ENCODE peak calls at places on chromosomes 3 and 15, in ten cellular contexts. One of them, this sample, is unnamed.

GRCh38 chr15:67999320-68000100 is 54.6 kb upstream of the PIAS1 start:
- DNase-seq in neural crest cell: no peak
- DNase-seq in fibroblast of pulmonary artery: no peak
- DNase-seq in psoas muscle: no peak
- DNase-seq in stomach: no peak
- DNase-seq in Panc1: no peak
- DNase-seq in HL-60: no peak
- DNase-seq in H9: no peak
- DNase-seq in foreskin fibroblast: no peak
- DNase-seq in fibroblast of villous mesenchyme: no peak
- DNase-seq in this sample: no peak

GRCh38 chr3:177977381-177978158 is 558.7 kb upstream of the KCNMB2 start:
- DNase-seq in neural crest cell: no peak
- DNase-seq in fibroblast of pulmonary artery: peak
- DNase-seq in Panc1: no peak
- DNase-seq in foreskin fibroblast: peak
- DNase-seq in H9: no peak
- DNase-seq in psoas muscle: no peak
- DNase-seq in fibroblast of villous mesenchyme: peak
- DNase-seq in stomach: no peak
- DNase-seq in HL-60: no peak
- DNase-seq in this sample: peak

GRCh38 chr15:27458370-27459084 is 487.5 kb downstream of the GABRG3 start:
- DNase-seq in fibroblast of villous mesenchyme: no peak
- DNase-seq in stomach: no peak
- DNase-seq in neural crest cell: no peak
- DNase-seq in HL-60: no peak
- DNase-seq in H9: no peak
- DNase-seq in Panc1: no peak
- DNase-seq in fibroblast of pulmonary artery: no peak
- DNase-seq in psoas muscle: no peak
- DNase-seq in foreskin fibroblast: no peak
- DNase-seq in this sample: no peak

GRCh38 chr3:153414972-153415371 is 252.9 kb downstream of the RAP2B start:
- DNase-seq in psoas muscle: no peak
- DNase-seq in foreskin fibroblast: no peak
- DNase-seq in fibroblast of pulmonary artery: no peak
- DNase-seq in HL-60: no peak
- DNase-seq in neural crest cell: no peak
- DNase-seq in H9: no peak
- DNase-seq in stomach: no peak
- DNase-seq in fibroblast of villous mesenchyme: no peak
- DNase-seq in Panc1: no peak
- DNase-seq in this sample: peak

GRCh38 chr3:125116311-125117069 is 60.7 kb upstream of the HEG1 start:
- DNase-seq in psoas muscle: no peak
- DNase-seq in fibroblast of pulmonary artery: peak
- DNase-seq in stomach: no peak
- DNase-seq in foreskin fibroblast: peak
- DNase-seq in neural crest cell: no peak
- DNase-seq in fibroblast of villous mesenchyme: peak
- DNase-seq in H9: no peak
- DNase-seq in HL-60: no peak
- DNase-seq in Panc1: no peak
- DNase-seq in this sample: peak

GRCh38 chr3:133152056-133152455 is 113.9 kb downstream of the TMEM108 start:
- DNase-seq in foreskin fibroblast: no peak
- DNase-seq in H9: no peak
- DNase-seq in psoas muscle: no peak
- DNase-seq in fibroblast of villous mesenchyme: no peak
- DNase-seq in neural crest cell: no peak
- DNase-seq in HL-60: no peak
- DNase-seq in Panc1: no peak
- DNase-seq in stomach: no peak
- DNase-seq in fibroblast of pulmonary artery: no peak
- DNase-seq in this sample: no peak

GRCh38 chr3:25653322-25653721 is 11.4 kb downstream of the TOP2B start:
- DNase-seq in H9: no peak
- DNase-seq in Panc1: no peak
- DNase-seq in HL-60: no peak
- DNase-seq in neural crest cell: no peak
- DNase-seq in psoas muscle: no peak
- DNase-seq in fibroblast of pulmonary artery: no peak
- DNase-seq in foreskin fibroblast: no peak
- DNase-seq in stomach: no peak
- DNase-seq in fibroblast of villous mesenchyme: no peak
- DNase-seq in this sample: no peak

GRCh38 chr3:107612581-107613182 is 89.9 kb downstream of the BBX start:
- DNase-seq in fibroblast of pulmonary artery: no peak
- DNase-seq in psoas muscle: no peak
- DNase-seq in HL-60: no peak
- DNase-seq in fibroblast of villous mesenchyme: no peak
- DNase-seq in foreskin fibroblast: no peak
- DNase-seq in Panc1: no peak
- DNase-seq in neural crest cell: no peak
- DNase-seq in H9: no peak
- DNase-seq in stomach: no peak
- DNase-seq in this sample: no peak

GRCh38 chr15:59522988-59523461 is 85.0 kb downstream of the FAM81A start:
- DNase-seq in fibroblast of pulmonary artery: no peak
- DNase-seq in H9: no peak
- DNase-seq in neural crest cell: no peak
- DNase-seq in stomach: no peak
- DNase-seq in Panc1: no peak
- DNase-seq in psoas muscle: no peak
- DNase-seq in foreskin fibroblast: no peak
- DNase-seq in fibroblast of villous mesenchyme: no peak
- DNase-seq in HL-60: no peak
- DNase-seq in this sample: no peak

GRCh38 chr15:53072077-53072476 is 281.9 kb upstream of the ONECUT1 start:
- DNase-seq in Panc1: peak
- DNase-seq in psoas muscle: peak
- DNase-seq in HL-60: peak
- DNase-seq in fibroblast of pulmonary artery: peak
- DNase-seq in fibroblast of villous mesenchyme: no peak
- DNase-seq in H9: peak
- DNase-seq in foreskin fibroblast: peak
- DNase-seq in neural crest cell: peak
- DNase-seq in stomach: peak
- DNase-seq in this sample: peak

GRCh38 chr15:72685301-72685924 is 569 bp downstream of the HIGD2B start:
- DNase-seq in Panc1: no peak
- DNase-seq in neural crest cell: peak
- DNase-seq in HL-60: peak
- DNase-seq in psoas muscle: no peak
- DNase-seq in H9: no peak
- DNase-seq in stomach: no peak
- DNase-seq in fibroblast of pulmonary artery: peak
- DNase-seq in fibroblast of villous mesenchyme: peak
- DNase-seq in foreskin fibroblast: no peak
- DNase-seq in this sample: no peak

GRCh38 chr15:69591905-69592508 is 139.4 kb downstream of the RPLP1 start:
- DNase-seq in fibroblast of villous mesenchyme: no peak
- DNase-seq in HL-60: no peak
- DNase-seq in foreskin fibroblast: no peak
- DNase-seq in neural crest cell: no peak
- DNase-seq in stomach: no peak
- DNase-seq in Panc1: no peak
- DNase-seq in fibroblast of pulmonary artery: no peak
- DNase-seq in psoas muscle: no peak
- DNase-seq in H9: no peak
- DNase-seq in this sample: no peak

GRCh38 chr15:69593488-69593887 is 140.9 kb downstream of the RPLP1 start:
- DNase-seq in HL-60: no peak
- DNase-seq in fibroblast of pulmonary artery: no peak
- DNase-seq in neural crest cell: no peak
- DNase-seq in psoas muscle: no peak
- DNase-seq in stomach: no peak
- DNase-seq in Panc1: no peak
- DNase-seq in H9: no peak
- DNase-seq in foreskin fibroblast: no peak
- DNase-seq in fibroblast of villous mesenchyme: no peak
- DNase-seq in this sample: no peak

GRCh38 chr15:69593981-69594966 is 141.7 kb downstream of the RPLP1 start:
- DNase-seq in foreskin fibroblast: no peak
- DNase-seq in H9: peak
- DNase-seq in fibroblast of villous mesenchyme: no peak
- DNase-seq in Panc1: no peak
- DNase-seq in HL-60: peak
- DNase-seq in neural crest cell: no peak
- DNase-seq in stomach: peak
- DNase-seq in fibroblast of pulmonary artery: peak
- DNase-seq in psoas muscle: peak
- DNase-seq in this sample: peak

GRCh38 chr15:69590932-69591524 is 138.4 kb downstream of the RPLP1 start:
- DNase-seq in Panc1: no peak
- DNase-seq in foreskin fibroblast: no peak
- DNase-seq in fibroblast of pulmonary artery: no peak
- DNase-seq in neural crest cell: no peak
- DNase-seq in fibroblast of villous mesenchyme: no peak
- DNase-seq in stomach: no peak
- DNase-seq in psoas muscle: no peak
- DNase-seq in HL-60: no peak
- DNase-seq in H9: no peak
- DNase-seq in this sample: no peak

GRCh38 chr15:69592954-69593353 is 140.3 kb downstream of the RPLP1 start:
- DNase-seq in HL-60: no peak
- DNase-seq in H9: no peak
- DNase-seq in psoas muscle: no peak
- DNase-seq in stomach: no peak
- DNase-seq in foreskin fibroblast: no peak
- DNase-seq in Panc1: no peak
- DNase-seq in fibroblast of villous mesenchyme: no peak
- DNase-seq in neural crest cell: no peak
- DNase-seq in fibroblast of pulmonary artery: no peak
- DNase-seq in this sample: no peak
- TF ChIP-seq CTCF in HL-60: no peak
- TF ChIP-seq CTCF in H9: no peak
- TF ChIP-seq CTCF in psoas muscle: no peak
- TF ChIP-seq CTCF in stomach: no peak
- TF ChIP-seq CTCF in foreskin fibroblast: no peak
- TF ChIP-seq CTCF in Panc1: no peak
- TF ChIP-seq CTCF in fibroblast of villous mesenchyme: no peak
- TF ChIP-seq CTCF in neural crest cell: no peak
- TF ChIP-seq CTCF in fibroblast of pulmonary artery: no peak
- TF ChIP-seq CTCF in this sample: peak

GRCh38 chr3:109025896-109026295 is 72.2 kb upstream of the GUCA1C start:
- DNase-seq in Panc1: no peak
- DNase-seq in neural crest cell: no peak
- DNase-seq in H9: no peak
- DNase-seq in psoas muscle: no peak
- DNase-seq in fibroblast of villous mesenchyme: no peak
- DNase-seq in foreskin fibroblast: no peak
- DNase-seq in stomach: no peak
- DNase-seq in HL-60: no peak
- DNase-seq in fibroblast of pulmonary artery: no peak
- DNase-seq in this sample: peak

GRCh38 chr3:109018828-109019227 is 65.1 kb upstream of the GUCA1C start:
- DNase-seq in psoas muscle: no peak
- DNase-seq in HL-60: peak
- DNase-seq in Panc1: no peak
- DNase-seq in fibroblast of villous mesenchyme: no peak
- DNase-seq in stomach: no peak
- DNase-seq in foreskin fibroblast: no peak
- DNase-seq in neural crest cell: no peak
- DNase-seq in fibroblast of pulmonary artery: no peak
- DNase-seq in H9: peak
- DNase-seq in this sample: no peak

GRCh38 chr3:109028753-109029152 is 75.1 kb upstream of the GUCA1C start:
- DNase-seq in H9: no peak
- DNase-seq in stomach: no peak
- DNase-seq in foreskin fibroblast: no peak
- DNase-seq in HL-60: no peak
- DNase-seq in psoas muscle: no peak
- DNase-seq in fibroblast of pulmonary artery: no peak
- DNase-seq in neural crest cell: no peak
- DNase-seq in fibroblast of villous mesenchyme: no peak
- DNase-seq in Panc1: no peak
- DNase-seq in this sample: no peak

DNA sequence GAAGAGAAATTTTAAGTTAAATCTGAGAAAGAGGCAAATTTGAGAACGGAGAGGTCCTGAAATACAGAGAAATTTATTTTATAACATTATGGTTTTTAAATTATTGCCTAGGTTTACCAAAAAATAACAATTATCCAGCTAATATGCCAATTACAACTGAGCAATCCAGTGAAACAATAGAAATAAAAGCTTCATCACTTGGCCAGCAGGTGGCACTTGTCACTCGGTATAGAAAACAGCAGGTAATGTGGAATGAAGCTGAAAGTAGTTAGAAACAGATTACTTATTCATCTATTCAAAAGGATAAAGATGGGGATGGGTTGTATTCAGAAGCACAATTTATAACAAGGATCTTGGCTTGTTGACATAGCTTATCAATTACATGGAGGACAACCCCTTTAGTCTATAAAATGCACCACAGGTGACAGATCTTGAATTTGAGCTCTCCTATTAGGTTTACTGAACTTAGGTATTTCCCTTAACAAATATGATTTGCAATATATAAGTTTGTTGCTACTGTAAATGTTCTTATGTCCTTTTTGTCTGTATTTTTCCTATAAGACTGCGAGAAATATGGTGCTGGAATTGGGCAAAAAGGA is 70.1 kb upstream of the GUCA1C start:
- DNase-seq in H9: no peak
- DNase-seq in fibroblast of pulmonary artery: peak
- DNase-seq in foreskin fibroblast: peak
- DNase-seq in fibroblast of villous mesenchyme: peak
- DNase-seq in neural crest cell: peak
- DNase-seq in Panc1: no peak
- DNase-seq in HL-60: peak
- DNase-seq in psoas muscle: no peak
- DNase-seq in stomach: peak
- DNase-seq in this sample: peak
- TF ChIP-seq CTCF in H9: peak
- TF ChIP-seq CTCF in fibroblast of pulmonary artery: peak
- TF ChIP-seq CTCF in foreskin fibroblast: peak
- TF ChIP-seq CTCF in fibroblast of villous mesenchyme: peak
- TF ChIP-seq CTCF in neural crest cell: peak
- TF ChIP-seq CTCF in Panc1: peak
- TF ChIP-seq CTCF in HL-60: peak
- TF ChIP-seq CTCF in psoas muscle: peak
- TF ChIP-seq CTCF in stomach: peak
- TF ChIP-seq CTCF in this sample: peak

GRCh38 chr3:182904164-182904563 is 76.2 kb downstream of the DCUN1D1 start:
- DNase-seq in psoas muscle: no peak
- DNase-seq in HL-60: no peak
- DNase-seq in stomach: no peak
- DNase-seq in neural crest cell: no peak
- DNase-seq in foreskin fibroblast: no peak
- DNase-seq in Panc1: no peak
- DNase-seq in fibroblast of villous mesenchyme: no peak
- DNase-seq in H9: no peak
- DNase-seq in fibroblast of pulmonary artery: no peak
- DNase-seq in this sample: no peak
- TF ChIP-seq CTCF in psoas muscle: no peak
- TF ChIP-seq CTCF in HL-60: no peak
- TF ChIP-seq CTCF in stomach: no peak
- TF ChIP-seq CTCF in neural crest cell: peak
- TF ChIP-seq CTCF in foreskin fibroblast: peak
- TF ChIP-seq CTCF in Panc1: peak
- TF ChIP-seq CTCF in fibroblast of villous mesenchyme: no peak
- TF ChIP-seq CTCF in H9: peak
- TF ChIP-seq CTCF in fibroblast of pulmonary artery: peak
- TF ChIP-seq CTCF in this sample: peak

GRCh38 chr3:159586587-159587202 is 401.9 kb upstream of the IL12A start:
- DNase-seq in psoas muscle: no peak
- DNase-seq in fibroblast of villous mesenchyme: peak
- DNase-seq in HL-60: no peak
- DNase-seq in neural crest cell: peak
- DNase-seq in fibroblast of pulmonary artery: peak
- DNase-seq in Panc1: no peak
- DNase-seq in H9: peak
- DNase-seq in foreskin fibroblast: peak
- DNase-seq in stomach: no peak
- DNase-seq in this sample: peak
- TF ChIP-seq CTCF in psoas muscle: no peak
- TF ChIP-seq CTCF in fibroblast of villous mesenchyme: peak
- TF ChIP-seq CTCF in HL-60: no peak
- TF ChIP-seq CTCF in neural crest cell: peak
- TF ChIP-seq CTCF in fibroblast of pulmonary artery: peak
- TF ChIP-seq CTCF in Panc1: peak
- TF ChIP-seq CTCF in H9: peak
- TF ChIP-seq CTCF in foreskin fibroblast: peak
- TF ChIP-seq CTCF in stomach: no peak
- TF ChIP-seq CTCF in this sample: peak